ENCODE peak calls at places on chromosome 14, in nine cellular contexts. Z, I, S, L, T, D, C, P and V are unnamed samples.

GRCh38 chr14:60655114-60655897 is 6.0 kb upstream of the SIX1 start:
- DNase-seq in Z (no peak), I (no peak), S (no peak), L (peak; percentile 66), T (peak; percentile 31), D (peak; percentile 76), C (no peak), P (no peak), V (no peak)

GRCh38 chr14:36617824-36618223 is 35.4 kb upstream of the NKX2-8 start:
- DNase-seq in Z (no peak), I (no peak), S (no peak), L (no peak), T (no peak), D (no peak), C (no peak), P (no peak), V (no peak)

GRCh38 chr14:55470025-55470424 is 29.6 kb upstream of the TBPL2 start:
- DNase-seq in Z (no peak), I (no peak), S (no peak), L (no peak), T (no peak), D (no peak), C (no peak), P (no peak), V (no peak)

GRCh38 chr14:97408503-97408902 is 611.3 kb downstream of the VRK1 start:
- DNase-seq in Z (no peak), I (no peak), S (no peak), L (no peak), T (no peak), D (no peak), C (no peak), P (no peak), V (no peak)

GRCh38 chr14:96888593-96888992 is 91.4 kb downstream of the VRK1 start:
- DNase-seq in Z (no peak), I (no peak), S (no peak), L (peak; percentile 87), T (no peak), D (peak; percentile 41), C (no peak), P (no peak), V (no peak)

GRCh38 chr14:102554835-102555819 is 37.3 kb upstream of the RCOR1 start:
- DNase-seq in Z (peak; percentile 35), I (peak; percentile 24), S (peak; percentile 27), L (no peak), T (peak; percentile 87), D (no peak), C (no peak), P (peak; percentile 34), V (peak; percentile 18)

GRCh38 chr14:25431211-25432076 is 381.5 kb upstream of the STXBP6 start:
- DNase-seq in Z (no peak), I (no peak), S (no peak), L (no peak), T (no peak), D (no peak), C (no peak), P (no peak), V (no peak)

GRCh38 chr14:75374911-75375310 is 52.9 kb upstream of the JDP2 start:
- DNase-seq in Z (no peak), I (no peak), S (no peak), L (no peak), T (no peak), D (no peak), C (no peak), P (no peak), V (no peak)

GRCh38 chr14:58923751-58924405 is 264.6 kb upstream of the DAAM1 start:
- DNase-seq in Z (no peak), I (no peak), S (no peak), L (no peak), T (no peak), D (no peak), C (no peak), P (no peak), V (no peak)

GRCh38 chr14:89507926-89508460 is 91.0 kb upstream of the FOXN3 start:
- DNase-seq in Z (no peak), I (no peak), S (no peak), L (no peak), T (no peak), D (no peak), C (no peak), P (no peak), V (no peak)

GRCh38 chr14:105093426-105094192 is 28.4 kb upstream of the GPR132 start:
- DNase-seq in Z (peak; percentile 75), I (peak; percentile 34), S (peak; percentile 64), L (peak; percentile 33), T (peak; percentile 94), D (peak; percentile 44), C (peak; percentile 62), P (peak; percentile 44), V (no peak)

GRCh38 chr14:104782086-104782822 is 13.3 kb downstream of the AKT1 start:
- DNase-seq in Z (no peak), I (no peak), S (no peak), L (no peak), T (no peak), D (no peak), C (no peak), P (no peak), V (no peak)

GRCh38 chr14:69716483-69717187 is 50.3 kb upstream of the SRSF5 start:
- DNase-seq in Z (peak; percentile 80), I (no peak), S (no peak), L (no peak), T (no peak), D (no peak), C (no peak), P (no peak), V (no peak)

GRCh38 chr14:101969480-101969879 is 5.1 kb downstream of the DYNC1H1 start:
- DNase-seq in Z (no peak), I (no peak), S (no peak), L (no peak), T (no peak), D (no peak), C (no peak), P (no peak), V (no peak)

GRCh38 chr14:100192250-100192671 is 32.8 kb upstream of the DEGS2 start:
- DNase-seq in Z (no peak), I (no peak), S (no peak), L (no peak), T (no peak), D (no peak), C (no peak), P (no peak), V (no peak)

GRCh38 chr14:36256131-36256801 is 64.2 kb downstream of the MBIP start:
- DNase-seq in Z (no peak), I (no peak), S (no peak), L (no peak), T (no peak), D (no peak), C (no peak), P (no peak), V (no peak)

GRCh38 chr14:65926504-65926903 is 514.0 kb downstream of the FUT8 start:
- DNase-seq in Z (no peak), I (no peak), S (no peak), L (no peak), T (no peak), D (no peak), C (no peak), P (no peak), V (no peak)

GRCh38 chr14:69876848-69877306 is 2.3 kb upstream of the SMOC1 start:
- DNase-seq in Z (no peak), I (no peak), S (no peak), L (no peak), T (no peak), D (no peak), C (no peak), P (no peak), V (no peak)

GRCh38 chr14:56144176-56144575 is 26.0 kb downstream of the PELI2 start:
- DNase-seq in Z (no peak), I (no peak), S (no peak), L (no peak), T (no peak), D (no peak), C (no peak), P (no peak), V (no peak)

GRCh38 chr14:104240426-104241157 is 102.2 kb downstream of the KIF26A start:
- DNase-seq in Z (no peak), I (no peak), S (no peak), L (no peak), T (no peak), D (peak; percentile 49), C (no peak), P (no peak), V (no peak)